ENCODE peak calls at places on chromosomes 16 and 17, in five cellular contexts. T, B, X, Z and L are unnamed samples. For H3K9me3, the result is how much of the 10 kb centered on the place peaks cover.

GRCh38 chr16:84466692-84467091 is 37.8 kb downstream of the MEAK7 start:
- DNase-seq in Z (no peak), B (no peak), T (no peak), X (no peak), L (no peak)

GRCh38 chr17:33674685-33675084 is 381.6 kb upstream of the ASIC2 start:
- DNase-seq in Z (peak), X (peak), B (peak), T (peak), L (peak)

GRCh38 chr16:66905633-66906539 is 12.8 kb downstream of the CDH16 start:
- DNase-seq in X (peak), B (no peak), Z (peak), T (no peak), L (peak)

GRCh38 chr17:68199837-68200688 is 47.8 kb upstream of the AMZ2 start:
- DNase-seq in Z (no peak), B (no peak), X (no peak), T (no peak), L (no peak)

GRCh38 chr17:49730078-49730786 is 22.5 kb upstream of the SLC35B1 start:
- DNase-seq in Z (peak), X (peak), B (no peak), T (peak), L (peak)

GRCh38 chr17:72565006-72565405 is 444.2 kb downstream of the SOX9 start:
- DNase-seq in B (no peak), Z (no peak), X (no peak), T (no peak), L (no peak)

GRCh38 chr16:86391486-86391885 is 118.8 kb upstream of the FOXF1 start:
- DNase-seq in T (no peak), X (no peak), B (no peak), Z (no peak), L (no peak)

GRCh38 chr17:30942311-30943079 is 20.8 kb downstream of the ADAP2 start:
- DNase-seq in Z (no peak), B (no peak), X (no peak), T (no peak), L (no peak)

GRCh38 chr16:88381820-88382451 is 823 bp upstream of the ZNF469 start:
- DNase-seq in B (no peak), Z (no peak), X (peak), T (no peak), L (no peak)

DNA sequence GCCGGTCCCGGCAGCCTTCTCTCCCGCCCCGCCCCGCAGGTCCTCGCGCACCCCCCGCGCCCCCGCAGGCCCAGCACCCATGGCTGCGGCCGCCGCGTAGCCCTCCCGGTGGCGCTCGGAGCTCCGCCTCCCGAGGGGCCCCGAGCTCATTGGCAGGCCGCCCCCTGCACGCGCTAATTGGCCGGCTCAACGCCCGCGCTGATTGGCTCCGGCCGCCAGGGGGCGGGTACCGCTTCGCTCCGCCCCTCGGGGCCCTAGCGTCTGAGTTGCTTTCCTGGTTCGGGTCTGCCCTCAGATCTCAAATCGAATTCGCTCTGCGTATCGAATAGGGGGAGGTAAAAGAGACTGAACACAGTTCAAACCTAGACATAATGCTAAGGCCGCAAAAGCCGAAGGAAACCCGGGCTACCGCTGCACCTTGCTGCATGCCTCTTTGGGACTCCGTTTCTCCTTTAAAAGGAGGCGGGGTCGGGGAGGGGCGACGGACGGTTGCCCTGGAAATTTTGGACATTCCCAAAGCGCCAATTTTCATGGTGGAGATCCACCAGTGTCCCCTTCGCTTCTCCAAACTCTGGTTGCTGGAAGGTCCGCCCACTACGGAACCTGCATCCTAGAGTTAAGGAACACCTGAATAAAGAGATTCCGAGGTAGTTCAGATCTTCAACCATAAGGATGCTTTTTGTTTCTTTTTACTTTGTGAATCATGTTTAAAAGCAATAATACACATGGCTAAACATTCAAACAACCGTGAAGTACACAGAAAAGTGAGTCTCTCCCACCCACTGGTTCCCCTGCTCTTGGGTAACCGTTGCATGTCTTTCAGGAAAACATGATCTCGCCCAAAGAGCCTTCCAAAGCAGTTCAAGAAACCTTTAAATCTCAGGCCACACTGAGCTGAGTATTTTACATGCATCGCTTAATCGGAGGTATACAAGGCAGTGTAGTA is at the start of gene DEXI:
- DNase-seq in B (peak), Z (peak), X (peak), T (peak), L (peak)
- TF ChIP-seq CTCF in B (no peak), Z (peak), X (peak), T (peak), L (peak)

GRCh38 chr16:20510323-20510722 is 59.0 kb downstream of the ACSM2A start:
- DNase-seq in T (no peak), B (no peak), X (no peak), Z (no peak), L (no peak)

GRCh38 chr16:20504418-20504817 is 53.1 kb downstream of the ACSM2A start:
- DNase-seq in Z (no peak), X (no peak), T (no peak), B (no peak), L (no peak)

DNA sequence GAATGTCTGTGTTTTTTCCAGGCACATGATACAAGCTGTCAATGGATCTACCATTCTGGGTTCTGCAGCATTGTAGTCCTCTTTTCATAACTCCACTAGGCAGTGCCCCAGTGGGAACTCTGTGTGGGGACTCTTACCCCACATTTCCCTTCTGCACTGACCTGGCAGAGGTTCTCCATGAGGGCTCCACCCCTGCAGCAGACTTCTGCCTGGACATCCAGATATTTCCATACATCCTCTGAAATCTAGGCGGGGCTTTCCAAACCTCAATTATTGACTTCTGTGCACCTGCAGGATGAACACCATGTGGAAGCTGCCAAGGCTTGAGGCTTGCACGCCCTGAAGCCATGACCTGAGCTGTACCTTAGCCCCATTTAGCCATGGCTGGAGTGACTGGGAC is 56.0 kb downstream of the ACSM2A start:
- DNase-seq in B (no peak), T (no peak), Z (no peak), X (no peak), L (no peak)
- H3K9me3 ChIP-seq in B (under half), T (under half), Z (under half), X (under half), L (under half)

DNA sequence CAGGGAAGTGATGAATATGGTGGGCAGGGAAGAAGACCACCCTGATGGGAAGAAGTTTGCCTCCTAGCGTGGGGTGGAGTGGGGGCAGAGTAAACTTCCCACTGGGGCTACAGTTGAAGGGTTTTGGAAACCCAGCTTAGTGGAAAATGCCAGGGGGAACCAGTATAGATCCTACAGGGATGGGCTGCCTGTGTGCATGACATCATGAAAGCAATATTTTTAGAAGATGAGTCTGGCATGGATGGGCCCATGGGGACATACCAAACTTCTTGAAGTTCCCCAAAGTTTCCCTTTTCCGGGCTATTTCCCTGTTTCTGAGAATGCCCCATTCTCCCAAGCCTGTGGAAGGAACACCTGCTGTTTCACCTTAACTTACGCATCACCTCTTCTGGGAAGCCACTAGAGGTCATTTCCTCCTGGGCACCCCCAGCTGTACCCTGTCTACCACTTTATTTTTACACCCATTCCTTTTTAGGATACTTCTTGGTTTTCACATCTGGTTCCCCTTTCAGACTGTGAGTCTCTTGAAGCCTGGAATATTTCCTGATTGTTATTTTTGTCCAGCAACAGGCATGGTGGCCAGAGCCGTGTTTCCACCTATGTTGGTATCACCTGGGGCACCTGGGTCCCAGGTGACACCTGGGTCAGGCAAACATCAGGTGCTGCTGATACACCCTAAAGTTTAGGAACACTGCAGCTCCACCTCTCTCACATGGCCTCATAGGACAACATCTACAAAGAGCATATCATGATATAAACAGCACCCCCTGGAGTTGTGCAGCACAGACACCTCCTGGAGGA is 9.8 kb downstream of the SOCS3 start:
- DNase-seq in B (no peak), T (no peak), X (no peak), Z (no peak), L (no peak)
- TF ChIP-seq CTCF in B (peak), T (no peak), X (no peak), Z (no peak), L (no peak)

DNA sequence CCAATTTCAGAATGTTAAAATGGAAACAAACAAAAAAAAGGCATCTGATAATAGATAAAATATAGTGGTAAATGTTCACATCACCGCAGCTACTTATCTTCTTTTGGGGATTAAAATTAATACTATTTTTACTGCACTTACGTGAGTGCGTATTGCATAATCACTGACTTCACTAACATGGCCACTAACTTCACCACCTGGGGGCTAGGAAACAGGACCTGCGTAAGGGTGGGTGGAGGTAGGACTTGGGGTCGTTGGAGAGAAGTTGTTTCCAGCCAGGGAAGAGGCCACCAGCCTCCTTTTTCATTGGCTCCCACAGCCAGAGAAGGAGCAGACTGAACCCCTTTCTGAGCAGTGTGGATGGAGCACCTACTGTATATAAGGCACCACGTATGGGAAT is 166.4 kb downstream of the SALL1 start:
- DNase-seq in X (no peak), B (no peak), Z (no peak), T (no peak), L (no peak)
- H3K9me3 ChIP-seq in X (under half), B (under half), Z (under half), T (under half), L (under half)

GRCh38 chr17:42118545-42118944 is 2.6 kb downstream of the KAT2A start:
- DNase-seq in X (no peak), B (no peak), T (no peak), Z (no peak), L (no peak)
- TF ChIP-seq CTCF in X (no peak), B (no peak), T (no peak), Z (peak), L (peak)

DNA sequence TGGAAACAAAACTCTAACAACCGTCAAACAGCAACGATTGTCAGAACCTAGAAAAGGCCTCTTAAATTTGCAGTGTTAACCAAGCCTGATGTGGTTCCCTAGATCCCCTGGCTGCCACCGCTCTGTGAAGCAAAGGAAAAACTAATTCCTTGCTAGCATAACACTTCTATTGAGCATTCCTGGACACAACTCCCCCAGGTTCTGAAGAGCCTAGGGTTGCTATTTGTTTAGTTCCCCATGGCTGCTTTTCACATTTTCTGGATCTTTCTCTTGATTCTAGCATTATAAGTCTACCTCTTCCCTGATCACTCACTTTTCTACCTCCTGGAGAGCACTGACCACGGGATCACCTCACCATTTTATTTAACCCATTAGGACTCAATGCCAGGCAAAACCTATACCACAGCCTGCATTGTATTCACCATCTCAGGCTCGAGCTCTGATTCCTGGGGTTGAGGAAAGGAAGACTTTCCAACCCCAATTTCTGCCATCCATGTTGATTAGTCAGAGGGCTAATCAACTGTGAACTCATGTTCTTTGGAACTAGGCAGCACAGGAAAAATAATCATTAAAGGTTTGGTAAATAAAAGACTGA is 692 bp upstream of the KCNJ16 start:
- DNase-seq in T (no peak), Z (no peak), X (no peak), B (no peak), L (no peak)
- H3K9me3 ChIP-seq in T (under half), Z (under half), X (under half), B (under half), L (under half)

GRCh38 chr17:41510251-41511065 is 5.0 kb upstream of the KRT13 start:
- DNase-seq in B (no peak), X (no peak), Z (no peak), T (no peak), L (no peak)
- TF ChIP-seq CTCF in B (no peak), X (no peak), Z (no peak), T (no peak), L (no peak)